ENCODE peak calls at places on chromosome 11, in seven cellular contexts. D is A549, O is Peyer's patch, G is tibial nerve, H is heart left ventricle, B is sigmoid colon, Q is HL-60. V is an unnamed sample.

GRCh38 chr11:70583781-70584218 is 185.5 kb downstream of the CTTN start:
- DNase-seq in D (no peak), O (peak; percentile 32), G (no peak), H (no peak), B (peak; percentile 50), Q (no peak), V (no peak)

GRCh38 chr11:66556086-66556485 is 9.4 kb downstream of the ACTN3 start:
- DNase-seq in D (no peak), O (no peak), G (no peak), H (no peak), B (no peak), Q (no peak), V (no peak)

GRCh38 chr11:121249039-121249663 is 43.4 kb upstream of the SC5D start:
- DNase-seq in D (peak; percentile 9), O (no peak), G (no peak), H (no peak), B (no peak), Q (no peak), V (no peak)

GRCh38 chr11:110093407-110094297 is 460 bp downstream of the ZC3H12C start:
- DNase-seq in D (peak; percentile 59), O (peak; percentile 78), G (peak; percentile 39), H (peak; percentile 42), B (peak; percentile 81), Q (no peak), V (peak; percentile 76)

GRCh38 chr11:84097186-84097585 is 811.0 kb upstream of the CCDC90B start:
- DNase-seq in D (no peak), O (no peak), G (no peak), H (no peak), B (no peak), Q (no peak), V (no peak)

GRCh38 chr11:135069884-135070283 is 657.8 kb upstream of the B3GAT1 start:
- DNase-seq in D (peak; percentile 1), O (no peak), G (no peak), H (no peak), B (no peak), Q (no peak), V (no peak)

GRCh38 chr11:66976048-66976467 is 954 bp downstream of the C11orf86 start:
- DNase-seq in D (peak; percentile 53), O (no peak), G (no peak), H (no peak), B (no peak), Q (no peak), V (no peak)

GRCh38 chr11:16603890-16604783 is 134.3 kb upstream of the C11orf58 start:
- DNase-seq in D (no peak), O (peak; percentile 73), G (peak; percentile 50), H (peak; percentile 73), B (peak; percentile 65), Q (no peak), V (peak; percentile 78)

GRCh38 chr11:62732830-62733229 is 4.5 kb downstream of the TTC9C start:
- DNase-seq in D (peak; percentile 56), O (no peak), G (no peak), H (no peak), B (no peak), Q (no peak), V (no peak)

GRCh38 chr11:114832532-114833125 is 154.3 kb downstream of the NXPE2 start:
- DNase-seq in D (no peak), O (no peak), G (no peak), H (no peak), B (no peak), Q (no peak), V (no peak)

GRCh38 chr11:99841885-99842284 is 821.1 kb downstream of the CNTN5 start:
- DNase-seq in D (no peak), O (no peak), G (no peak), H (no peak), B (no peak), Q (no peak), V (no peak)

GRCh38 chr11:8267831-8268529 is 4.3 kb upstream of the LMO1 start:
- DNase-seq in D (no peak), O (peak; percentile 53), G (no peak), H (no peak), B (peak; percentile 44), Q (no peak), V (peak; percentile 37)

GRCh38 chr11:69941546-69942332 is 122.5 kb upstream of the FGF3 start:
- DNase-seq in D (no peak), O (peak; percentile 33), G (no peak), H (no peak), B (peak; percentile 53), Q (no peak), V (peak; percentile 46)

GRCh38 chr11:126482586-126483108 is 127.2 kb downstream of the ST3GAL4 start:
- DNase-seq in D (no peak), O (peak; percentile 18), G (no peak), H (no peak), B (peak; percentile 22), Q (no peak), V (no peak)

GRCh38 chr11:26573896-26574295 is 1.8 kb upstream of the MUC15 start:
- DNase-seq in D (no peak), O (no peak), G (no peak), H (no peak), B (no peak), Q (no peak), V (no peak)

GRCh38 chr11:26569646-26570045 is 2.4 kb downstream of the MUC15 start:
- DNase-seq in D (no peak), O (no peak), G (no peak), H (no peak), B (no peak), Q (no peak), V (no peak)

GRCh38 chr11:26575946-26576345 is 3.9 kb upstream of the MUC15 start:
- DNase-seq in D (no peak), O (no peak), G (no peak), H (no peak), B (no peak), Q (no peak), V (no peak)

GRCh38 chr11:26572770-26573402 is 823 bp upstream of the MUC15 start:
- DNase-seq in D (no peak), O (no peak), G (no peak), H (no peak), B (no peak), Q (no peak), V (no peak)

DNA sequence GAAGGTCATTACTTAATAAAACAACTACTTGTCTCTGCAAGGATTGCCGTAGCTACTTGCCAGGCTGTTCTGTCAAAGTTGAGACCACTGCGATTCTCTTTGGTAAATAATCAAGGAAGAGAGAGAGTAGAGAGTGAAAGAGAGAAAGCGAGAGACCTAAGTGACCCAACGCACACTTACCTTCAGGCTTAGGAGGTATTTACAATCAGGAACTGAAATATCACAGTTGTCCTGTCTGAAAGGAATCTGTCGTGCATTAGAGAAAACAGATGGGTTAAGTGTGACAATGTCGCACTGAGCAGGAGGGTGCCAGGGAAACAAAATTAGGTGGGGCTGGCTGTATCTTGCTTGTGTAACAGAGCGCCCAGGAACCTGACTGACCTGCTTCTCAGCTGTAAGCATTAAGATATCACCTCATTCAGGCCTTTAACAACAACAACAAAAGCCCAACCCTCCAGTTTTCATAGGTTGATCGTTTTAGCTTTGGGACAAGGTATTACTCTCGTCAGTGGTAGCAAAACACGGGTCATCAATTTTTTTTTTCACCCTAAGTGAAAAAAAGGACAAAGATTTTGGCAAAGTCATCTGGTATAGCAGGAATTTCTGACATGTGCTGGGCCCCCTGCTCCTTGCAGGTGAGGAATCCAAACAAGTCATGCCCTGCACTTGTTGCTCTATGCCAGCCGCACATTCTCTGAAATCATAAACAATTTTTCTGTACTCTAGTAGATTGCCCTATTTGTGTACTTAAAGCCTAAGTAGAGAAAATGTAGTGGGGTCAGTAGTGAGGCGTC is at the start of gene MUC15:
- DNase-seq in D (no peak), O (no peak), G (no peak), H (no peak), B (no peak), Q (no peak), V (no peak)
- H3K27ac ChIP-seq in D (no peak within 1 kb of the TSS), O (no peak within 1 kb of the TSS), G (no peak within 1 kb of the TSS), H (no peak within 1 kb of the TSS), B (no peak within 1 kb of the TSS), Q (no peak within 1 kb of the TSS), V (no peak within 1 kb of the TSS)

GRCh38 chr11:28835790-28836189 is 727.6 kb downstream of the METTL15 start:
- DNase-seq in D (peak; percentile 75), O (no peak), G (no peak), H (no peak), B (no peak), Q (no peak), V (no peak)

GRCh38 chr11:28833670-28834069 is 725.5 kb downstream of the METTL15 start:
- DNase-seq in D (peak; percentile 94), O (no peak), G (no peak), H (no peak), B (no peak), Q (no peak), V (no peak)

GRCh38 chr11:28834877-28835276 is 726.7 kb downstream of the METTL15 start:
- DNase-seq in D (peak; percentile 74), O (no peak), G (no peak), H (no peak), B (no peak), Q (no peak), V (no peak)

GRCh38 chr11:28835317-28835716 is 727.1 kb downstream of the METTL15 start:
- DNase-seq in D (no peak), O (no peak), G (no peak), H (no peak), B (no peak), Q (no peak), V (no peak)

DNA sequence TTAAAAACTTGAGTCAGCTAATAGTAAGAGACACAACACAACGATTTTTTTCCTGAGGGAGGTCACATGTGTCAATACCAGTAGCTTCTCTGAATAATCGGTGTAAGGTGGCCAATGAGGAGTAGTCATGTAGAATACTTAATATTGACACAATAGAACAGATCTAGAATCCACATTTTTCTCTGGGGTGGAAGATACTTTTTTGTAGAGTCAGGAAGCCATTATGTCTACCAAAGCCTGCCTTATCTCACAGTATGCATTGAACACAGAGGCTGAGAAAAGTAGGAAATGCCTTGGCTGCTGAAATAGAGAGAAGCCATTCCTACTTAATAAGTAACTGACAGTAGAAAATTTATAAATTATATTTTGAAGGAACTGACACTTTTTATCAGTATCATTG is 725.0 kb downstream of the METTL15 start:
- DNase-seq in D (peak; percentile 41), O (no peak), G (no peak), H (no peak), B (no peak), Q (no peak), V (no peak)
- H3K4me3 ChIP-seq in D (no peak overlapping the region), O (no peak overlapping the region), G (no peak overlapping the region), H (no peak overlapping the region), B (no peak overlapping the region), Q (no peak overlapping the region), V (no peak overlapping the region)

GRCh38 chr11:94876645-94877445 is 96.5 kb downstream of the CWC15 start:
- DNase-seq in D (peak; percentile 72), O (no peak), G (peak; percentile 72), H (peak; percentile 84), B (peak; percentile 95), Q (peak; percentile 67), V (no peak)
- H3K27ac ChIP-seq in D (peak overlapping the region; percentile 63), O (peak overlapping the region; percentile 61), G (peak overlapping the region; percentile 88), H (peak overlapping the region; percentile 73), B (peak overlapping the region; percentile 71), Q (no peak overlapping the region), V (no peak overlapping the region)

DNA sequence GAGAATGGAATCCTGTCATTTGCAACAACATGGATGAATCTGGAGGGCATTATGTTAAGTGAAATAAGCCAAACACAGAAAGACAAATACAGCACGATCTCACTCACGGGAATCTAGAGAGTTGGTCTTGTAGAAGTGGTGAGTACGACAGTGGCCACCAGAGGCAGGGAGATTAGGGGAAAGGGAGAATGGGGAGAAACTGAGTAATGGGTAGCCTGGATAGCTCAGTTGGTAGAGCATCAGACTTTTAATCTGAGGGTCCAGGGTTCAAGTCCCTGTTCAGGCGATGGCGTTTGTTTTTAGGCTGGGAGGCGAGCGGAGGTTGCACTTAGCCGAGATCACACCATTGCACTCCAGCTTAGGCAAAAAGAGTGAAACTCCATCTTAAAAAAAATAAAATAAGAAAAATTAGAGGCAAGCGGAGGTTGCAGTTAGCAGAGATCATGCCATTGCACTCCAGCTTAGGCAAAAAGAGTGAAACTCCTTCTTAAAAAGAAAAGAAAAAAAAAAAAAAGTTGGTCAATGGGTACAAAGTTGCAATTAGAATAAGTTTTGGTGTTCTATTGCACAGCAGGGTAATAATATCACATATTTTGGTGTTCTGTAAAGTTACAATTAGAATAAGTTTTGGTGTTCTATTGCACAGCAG is 95.7 kb upstream of the UBASH3B start:
- DNase-seq in D (peak; percentile 90), O (no peak), G (no peak), H (no peak), B (no peak), Q (no peak), V (no peak)
- H3K4me3 ChIP-seq in D (peak overlapping the region; percentile 54), O (no peak overlapping the region), G (no peak overlapping the region), H (no peak overlapping the region), B (no peak overlapping the region), Q (no peak overlapping the region), V (no peak overlapping the region)